ENCODE peak calls at places on chromosomes 3 and 15, in four cellular contexts. H is upper lobe of left lung, S is SK-N-SH, W is colonic mucosa. U is an unnamed sample.

GRCh38 chr15:66942649-66943390 is 122.6 kb upstream of the SMAD3 start:
- DNase-seq in W (no peak), H (no peak), S (no peak), U (no peak)

GRCh38 chr3:124887996-124888298 is 782 bp upstream of the ITGB5 start:
- DNase-seq in S (no peak), W (no peak), H (no peak), U (no peak)

GRCh38 chr15:100032358-100033080 is 299.3 kb upstream of the LYSMD4 start:
- DNase-seq in W (no peak), S (no peak), H (no peak), U (no peak)

GRCh38 chr15:69308949-69309348 is 10.2 kb downstream of the PAQR5 start:
- DNase-seq in H (no peak), W (no peak), S (no peak), U (no peak)

GRCh38 chr15:94234300-94234699 is 2.9 kb downstream of the MCTP2 start:
- DNase-seq in S (no peak), H (no peak), W (no peak), U (no peak)

GRCh38 chr3:183085634-183086390 is 13.5 kb downstream of the MCCC1 start:
- DNase-seq in S (peak; percentile 47), H (no peak), W (peak; percentile 29), U (no peak)

GRCh38 chr3:43043071-43043766 is 62.7 kb downstream of the POMGNT2 start:
- DNase-seq in S (no peak), W (peak; percentile 24), H (no peak), U (no peak)

GRCh38 chr15:84079885-84080777 is 155.4 kb upstream of the GOLGA6L4 start:
- DNase-seq in W (peak; percentile 21), H (peak; percentile 75), S (peak; percentile 73), U (peak; percentile 47)

GRCh38 chr3:161415506-161416231 is 44.4 kb upstream of the SPTSSB start:
- DNase-seq in H (no peak), S (no peak), W (no peak), U (no peak)

GRCh38 chr3:150349314-150350097 is 58.6 kb upstream of the TSC22D2 start:
- DNase-seq in W (no peak), H (peak; percentile 1), S (no peak), U (no peak)

GRCh38 chr15:56984681-56985515 is 66.5 kb downstream of the TCF12 start:
- DNase-seq in W (no peak), S (no peak), H (no peak), U (no peak)

GRCh38 chr3:135970500-135971116 is 5.1 kb downstream of the PPP2R3A start:
- DNase-seq in H (no peak), W (no peak), S (no peak), U (no peak)

GRCh38 chr3:124818398-124819150 is 68.6 kb downstream of the ITGB5 start:
- DNase-seq in W (no peak), S (no peak), H (no peak), U (peak; percentile 55)

GRCh38 chr3:184361532-184361931 is at the start of the genes CLCN2 and POLR2H:
- DNase-seq in H (peak; percentile 93), W (peak; percentile 57), S (peak; percentile 89), U (peak; percentile 40)

GRCh38 chr15:59294574-59294960 is 78.1 kb downstream of the MYO1E start:
- DNase-seq in S (no peak), H (no peak), W (no peak), U (no peak)

GRCh38 chr3:163605915-163606314 is 1472.4 kb downstream of the SI start:
- DNase-seq in H (no peak), W (no peak), S (no peak), U (no peak)

GRCh38 chr3:45929042-45929679 is 14.1 kb upstream of the CXCR6 start:
- DNase-seq in H (no peak), W (peak; percentile 46), S (peak; percentile 84), U (peak; percentile 76)

GRCh38 chr3:61634678-61635077 is 73.3 kb downstream of the PTPRG start:
- DNase-seq in W (no peak), H (no peak), S (no peak), U (no peak)

GRCh38 chr15:88635343-88635742 is 3.5 kb upstream of the ISG20 start:
- DNase-seq in S (no peak), H (no peak), W (no peak), U (no peak)

GRCh38 chr3:157832588-157832987 is 273.6 kb downstream of the SHOX2 start:
- DNase-seq in H (no peak), S (no peak), W (no peak), U (no peak)

GRCh38 chr3:150081084-150081483 is 110.4 kb upstream of the PFN2 start:
- DNase-seq in W (no peak), S (no peak), H (no peak), U (no peak)

GRCh38 chr15:49490963-49491362 is 67.9 kb downstream of the FGF7 start:
- DNase-seq in H (no peak), S (no peak), W (no peak), U (no peak)

GRCh38 chr15:77497942-77498361 is 77.3 kb downstream of the HMG20A start:
- DNase-seq in W (no peak), S (peak; percentile 43), H (no peak), U (no peak)

GRCh38 chr3:188584162-188584529 is 430.2 kb downstream of the LPP start:
- DNase-seq in W (no peak), H (no peak), S (no peak), U (no peak)

GRCh38 chr3:16587703-16588070 is 17.5 kb downstream of the DAZL start:
- DNase-seq in H (no peak), S (no peak), W (no peak), U (no peak)

GRCh38 chr15:65862682-65863081 is 6.6 kb upstream of the RAB11A start:
- DNase-seq in S (peak; percentile 72), W (peak; percentile 55), H (no peak), U (peak; percentile 67)

GRCh38 chr3:37812497-37812896 is 49.2 kb upstream of the CTDSPL start:
- DNase-seq in H (no peak), S (no peak), W (peak; percentile 29), U (no peak)

GRCh38 chr3:89314454-89314853 is 207.0 kb downstream of the EPHA3 start:
- DNase-seq in H (no peak), W (no peak), S (no peak), U (no peak)

GRCh38 chr15:25673972-25674371 is 189.2 kb downstream of the ATP10A start:
- DNase-seq in W (no peak), S (no peak), H (no peak), U (no peak)

GRCh38 chr3:27976933-27977332 is 254.8 kb upstream of the EOMES start:
- DNase-seq in H (no peak), W (no peak), S (no peak), U (no peak)

GRCh38 chr15:77028451-77029165 is 33.7 kb downstream of the PSTPIP1 start:
- DNase-seq in S (peak; percentile 20), H (no peak), W (peak; percentile 14), U (no peak)

GRCh38 chr3:99637381-99638111 is 848 bp upstream of the COL8A1 start:
- DNase-seq in S (peak; percentile 3), H (peak; percentile 69), W (no peak), U (no peak)

GRCh38 chr3:134971359-134971758 is 176.3 kb downstream of the EPHB1 start:
- DNase-seq in S (no peak), H (no peak), W (no peak), U (no peak)

GRCh38 chr3:171365489-171365888 is 94.7 kb downstream of the TNIK start:
- DNase-seq in H (no peak), W (no peak), S (no peak), U (no peak)

GRCh38 chr3:15933439-15934144 is 135.8 kb upstream of the ANKRD28 start:
- DNase-seq in W (no peak), H (no peak), S (no peak), U (no peak)

GRCh38 chr3:52108302-52109232 is 45.7 kb downstream of the POC1A start:
- DNase-seq in W (no peak), H (no peak), S (peak; percentile 75), U (no peak)
- TF ChIP-seq CTCF in W (no peak), H (no peak), S (no peak), U (no peak)

DNA sequence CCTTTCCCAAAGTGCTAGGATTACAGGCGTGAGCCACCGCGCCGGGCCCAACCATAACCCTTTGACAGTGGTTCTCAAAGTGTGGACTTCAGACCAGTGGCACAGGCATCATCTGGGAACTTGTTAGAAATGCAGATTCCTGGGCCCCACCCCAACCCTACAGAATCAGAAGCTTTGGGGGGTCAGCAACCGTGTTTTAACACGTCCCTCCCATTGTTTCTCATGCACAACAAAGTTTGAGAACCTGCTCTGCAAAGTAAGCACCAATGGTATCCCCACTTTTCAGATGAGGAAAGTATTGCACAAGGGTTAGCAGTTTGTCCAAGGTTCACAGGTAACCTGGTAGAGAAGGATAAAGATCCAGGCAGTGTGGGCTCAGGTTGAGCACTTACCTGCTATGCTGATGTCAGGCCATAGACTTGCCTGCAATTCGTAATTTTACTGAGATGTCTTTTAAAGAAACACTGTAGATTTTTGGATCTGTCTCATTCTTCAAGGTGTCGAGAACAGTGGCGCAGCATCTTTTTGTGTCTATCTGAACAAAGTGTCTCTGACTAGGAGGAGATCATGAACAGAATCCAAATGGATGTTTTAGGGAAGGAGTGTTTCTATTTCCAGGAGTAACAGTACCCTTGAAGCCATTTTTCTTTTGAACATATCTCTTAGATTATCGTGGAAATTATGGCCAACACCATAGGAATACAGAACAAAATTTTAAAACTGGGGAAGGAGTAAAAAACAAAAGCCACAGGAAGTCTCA is 2.5 kb downstream of the GXYLT2 start:
- DNase-seq in S (no peak), H (peak; percentile 20), W (peak; percentile 24), U (no peak)
- H3K27me3 ChIP-seq in S (no peaks in the 10 kb centered on the region), H (no peaks in the 10 kb centered on the region), W (no peaks in the 10 kb centered on the region), U (no peaks in the 10 kb centered on the region)

DNA sequence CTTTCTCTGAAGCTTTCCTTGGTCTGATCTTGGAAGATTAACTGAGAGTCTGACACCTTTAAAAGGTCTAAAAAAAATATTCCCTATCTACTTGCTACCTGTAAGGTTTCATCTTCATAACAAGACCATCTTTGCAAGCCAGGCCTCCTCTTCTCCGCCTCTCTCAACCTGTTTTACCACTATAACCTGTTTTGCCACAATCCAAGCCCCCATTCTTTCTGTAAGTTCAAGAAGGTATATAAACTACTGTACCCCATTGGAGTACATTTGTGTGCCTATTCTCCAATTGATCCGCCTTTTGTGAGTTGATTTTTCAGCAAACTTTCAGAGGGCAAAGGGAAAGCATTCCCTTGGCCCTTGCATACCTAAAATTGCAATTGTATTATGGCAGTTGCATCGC is 319.3 kb upstream of the NECTIN3 start:
- DNase-seq in H (no peak), S (no peak), W (no peak), U (no peak)
- H3K4me3 ChIP-seq in H (no peak overlapping the region), S (no peak overlapping the region), W (no peak overlapping the region), U (no peak overlapping the region)

DNA sequence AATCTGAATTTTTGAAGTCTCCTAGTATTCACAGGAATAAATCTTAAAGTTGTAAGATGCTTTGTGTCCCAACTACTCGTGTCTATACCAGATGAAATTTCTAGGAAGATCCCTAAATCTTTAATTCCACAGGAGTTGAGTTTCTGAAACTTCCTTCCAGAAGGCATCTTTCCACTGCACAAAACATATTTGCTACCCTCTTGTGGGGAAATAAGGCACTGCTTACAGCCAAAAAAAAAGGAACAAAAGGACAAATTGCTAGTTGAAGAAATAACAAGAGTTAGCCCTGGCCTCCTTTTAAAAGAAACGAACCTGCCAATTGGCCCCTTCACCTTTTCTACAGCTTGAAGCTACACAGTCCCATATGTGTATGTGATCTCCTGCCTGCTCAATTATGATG is 54.0 kb downstream of the TAFA4 start:
- DNase-seq in W (no peak), S (peak; percentile 5), H (no peak), U (no peak)
- TF ChIP-seq CTCF in W (peak; percentile 30), S (peak; percentile 69), H (no peak), U (peak; percentile 36)

U was measured in Peyer's patch.